ENCODE peak calls at places on chromosomes 1 and 21, in seven cellular contexts. T is left lung, C is SJSA1, U is spleen, F is prostate gland, O is right cardiac atrium, R is endodermal cell. N is an unnamed sample.

GRCh38 chr1:228941673-228942072 is 206.4 kb downstream of the RHOU start:
- DNase-seq in R (no peak), U (no peak), F (no peak), C (no peak), O (no peak), T (no peak), N (no peak)

GRCh38 chr21:37273911-37274690 is 7.0 kb upstream of the VPS26C start:
- DNase-seq in T (no peak), R (no peak), C (no peak), F (no peak), U (no peak), O (no peak), N (no peak)

GRCh38 chr1:44792736-44793502 is 4.9 kb upstream of the BEST4 start:
- DNase-seq in R (peak), U (peak), T (no peak), C (no peak), F (no peak), O (peak), N (no peak)

GRCh38 chr1:232981161-232981560 is 30.8 kb downstream of the NTPCR start:
- DNase-seq in T (no peak), F (no peak), U (no peak), C (no peak), O (no peak), R (no peak), N (no peak)

GRCh38 chr1:109386054-109386717 is 11.5 kb downstream of the SORT1 start:
- DNase-seq in F (no peak), T (no peak), C (no peak), R (no peak), O (no peak), U (no peak), N (no peak)

GRCh38 chr1:218304281-218305039 is 19.4 kb downstream of the RRP15 start:
- DNase-seq in T (no peak), F (no peak), R (peak), O (peak), C (peak), U (no peak), N (no peak)

GRCh38 chr1:152182431-152182830 is 23.4 kb upstream of the RPTN start:
- DNase-seq in C (no peak), U (no peak), R (peak), F (no peak), O (no peak), T (no peak), N (no peak)

GRCh38 chr1:222124602-222125001 is 382.7 kb upstream of the DUSP10 start:
- DNase-seq in U (no peak), R (peak), T (no peak), O (no peak), F (no peak), C (no peak), N (no peak)

GRCh38 chr1:162168935-162169545 is 99.5 kb downstream of the NOS1AP start:
- DNase-seq in R (no peak), F (no peak), U (no peak), T (no peak), O (no peak), C (no peak), N (no peak)

GRCh38 chr1:235280467-235280866 is 47.5 kb downstream of the ARID4B start:
- DNase-seq in R (no peak), C (no peak), O (peak), F (no peak), T (no peak), U (no peak), N (no peak)

GRCh38 chr1:69263982-69264381 is 303.7 kb upstream of the LRRC7 start:
- DNase-seq in O (peak), F (no peak), C (no peak), R (no peak), T (no peak), U (no peak), N (no peak)

GRCh38 chr1:197618065-197618464 is 157.2 kb downstream of the DENND1B start:
- DNase-seq in U (no peak), T (no peak), C (no peak), F (no peak), O (no peak), R (no peak), N (no peak)

GRCh38 chr1:66505671-66506392 is 28.1 kb upstream of the SGIP1 start:
- DNase-seq in R (peak), U (no peak), F (no peak), O (peak), C (no peak), T (no peak), N (no peak)

GRCh38 chr1:98210064-98210463 is 289.2 kb upstream of the DPYD start:
- DNase-seq in F (no peak), C (peak), R (no peak), T (no peak), O (no peak), U (no peak), N (no peak)

GRCh38 chr1:175129182-175129581 is 61.5 kb downstream of the TNN start:
- DNase-seq in O (no peak), C (peak), T (no peak), U (no peak), R (peak), F (no peak), N (no peak)

GRCh38 chr1:206899717-206900116 is 2.5 kb downstream of the IL24 start:
- DNase-seq in C (no peak), U (no peak), F (no peak), O (no peak), T (no peak), R (no peak), N (no peak)

GRCh38 chr1:199948587-199949280 is 78.8 kb upstream of the NR5A2 start:
- DNase-seq in U (no peak), F (no peak), C (no peak), T (no peak), O (no peak), R (no peak), N (no peak)

GRCh38 chr21:24045775-24046215 is 1561.5 kb downstream of the MRPL39 start:
- DNase-seq in F (peak), C (no peak), O (peak), R (peak), U (peak), T (peak), N (peak)

GRCh38 chr1:201191723-201192477 is 1.3 kb downstream of the IGFN1 start:
- DNase-seq in T (no peak), U (peak), C (peak), F (no peak), O (peak), R (no peak), N (no peak)

GRCh38 chr1:4395158-4395557 is 259.3 kb upstream of the AJAP1 start:
- DNase-seq in U (no peak), R (no peak), F (no peak), C (no peak), O (no peak), T (no peak), N (no peak)

GRCh38 chr1:240501115-240501514 is 110.8 kb downstream of the GREM2 start:
- DNase-seq in O (no peak), T (no peak), R (no peak), U (no peak), C (no peak), F (no peak), N (no peak)

GRCh38 chr1:67193700-67194099 is 27.4 kb downstream of the IL23R start:
- DNase-seq in F (no peak), C (no peak), U (no peak), T (no peak), R (no peak), O (no peak), N (no peak)

DNA sequence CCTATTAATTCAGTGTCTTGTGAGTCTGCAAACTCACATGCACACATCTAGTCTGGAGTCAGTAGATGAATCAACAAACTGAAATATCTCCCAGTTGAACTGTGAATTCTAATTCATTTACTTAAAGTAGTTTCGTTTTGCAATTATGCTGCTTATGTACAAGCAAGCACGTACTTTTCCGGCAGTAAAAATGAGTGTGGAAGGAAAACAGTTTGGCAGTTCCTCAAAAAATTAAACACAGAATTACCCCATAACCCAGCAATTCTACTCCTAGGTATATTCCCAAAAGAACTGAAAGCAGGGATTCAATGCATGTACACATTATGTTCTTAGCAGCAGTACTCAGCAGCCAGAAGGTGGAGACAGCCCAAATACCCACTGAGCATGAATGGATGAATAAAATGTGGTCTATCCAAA is 49.3 kb downstream of the GNB1 start:
- DNase-seq in C (no peak), R (no peak), F (no peak), T (no peak), U (no peak), O (no peak), N (no peak)
- H3K4me3 ChIP-seq in C (no peak), R (no peak), F (no peak), T (no peak), U (no peak), O (no peak), N (peak)

GRCh38 chr1:107963009-107963408 is 2.0 kb downstream of the VAV3 start:
- DNase-seq in T (no peak), O (no peak), R (peak), U (no peak), F (no peak), C (no peak), N (no peak)

GRCh38 chr1:107964397-107965111 is 426 bp downstream of the VAV3 start:
- DNase-seq in F (peak), C (no peak), R (peak), O (peak), T (peak), U (peak), N (no peak)

GRCh38 chr1:107965112-107965991 is at the start of gene VAV3:
- DNase-seq in O (peak), R (peak), U (peak), C (peak), T (peak), F (peak), N (peak)

GRCh38 chr1:107966550-107966949 is 1.6 kb upstream of the VAV3 start:
- DNase-seq in T (no peak), U (no peak), C (no peak), F (no peak), O (no peak), R (no peak), N (no peak)

GRCh38 chr1:107963601-107964396 is 1.2 kb downstream of the VAV3 start:
- DNase-seq in F (peak), C (peak), T (peak), U (peak), R (peak), O (peak), N (peak)
- H3K27ac ChIP-seq in F (peak), C (no peak), T (peak), U (peak), R (no peak), O (peak), N (peak)

GRCh38 chr1:16978589-16979474 is 1.6 kb downstream of the MFAP2 start:
- DNase-seq in F (no peak), R (no peak), O (peak), U (no peak), C (no peak), T (peak), N (no peak)
- H3K4me3 ChIP-seq in F (peak), R (peak), O (no peak), U (no peak), C (no peak), T (peak), N (no peak)

GRCh38 chr21:44766014-44766817 is 35.4 kb downstream of the UBE2G2 start:
- DNase-seq in R (no peak), C (no peak), F (no peak), T (no peak), U (no peak), O (no peak), N (no peak)

GRCh38 chr21:44763451-44764318 is 37.9 kb downstream of the UBE2G2 start:
- DNase-seq in U (peak), F (no peak), R (no peak), T (no peak), C (no peak), O (peak), N (no peak)

GRCh38 chr21:44766818-44767354 is 34.7 kb downstream of the UBE2G2 start:
- DNase-seq in U (no peak), R (no peak), O (no peak), T (no peak), C (no peak), F (no peak), N (no peak)

GRCh38 chr21:44764319-44765230 is 37.0 kb downstream of the UBE2G2 start:
- DNase-seq in T (no peak), C (no peak), R (no peak), F (no peak), U (peak), O (no peak), N (no peak)

DNA sequence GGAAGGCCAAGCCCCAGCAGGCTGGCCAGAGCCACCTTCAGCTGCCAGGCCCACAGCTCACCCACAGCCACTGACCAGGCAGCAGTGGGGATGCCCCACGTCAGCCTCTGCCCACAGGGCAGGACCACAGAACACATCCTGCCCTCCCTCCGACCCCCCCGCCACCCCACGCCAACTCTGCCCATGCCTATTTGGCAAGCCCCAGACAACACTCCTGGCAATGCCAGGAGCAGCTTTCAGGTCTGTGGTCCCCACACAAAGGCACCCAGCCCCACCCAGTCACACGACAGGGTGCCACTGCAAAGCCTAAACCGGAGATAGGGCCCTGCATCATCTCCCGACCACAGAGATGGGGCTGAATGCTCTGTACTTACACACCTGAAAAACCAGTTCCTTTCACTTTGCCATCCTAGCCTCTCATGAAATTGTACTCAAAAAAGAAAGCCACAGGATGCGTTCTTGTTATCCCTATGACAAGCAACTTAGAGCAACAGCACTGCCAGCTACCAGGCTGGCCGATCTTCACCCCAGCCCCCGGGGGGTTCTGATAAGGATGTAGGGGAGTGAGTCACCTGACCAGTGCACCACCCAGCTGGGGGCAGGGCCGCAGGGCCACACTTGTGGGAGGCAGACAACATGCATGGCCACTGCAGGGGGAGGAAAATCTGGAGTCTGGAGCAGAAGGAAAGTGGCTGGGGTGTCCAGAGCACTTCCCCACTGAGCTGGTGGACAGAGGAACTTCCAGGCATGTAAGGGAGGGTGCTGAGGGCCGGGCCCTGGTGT is 36.2 kb downstream of the UBE2G2 start:
- DNase-seq in F (no peak), T (no peak), R (no peak), U (peak), C (no peak), O (no peak), N (no peak)
- H3K27ac ChIP-seq in F (no peak), T (no peak), R (no peak), U (no peak), C (no peak), O (no peak), N (no peak)

GRCh38 chr1:33925586-33925985 is 61.7 kb downstream of the HMGB4 start:
- DNase-seq in U (no peak), O (no peak), T (no peak), C (no peak), R (no peak), F (no peak), N (no peak)

GRCh38 chr1:33928256-33928655 is 64.4 kb downstream of the HMGB4 start:
- DNase-seq in U (no peak), T (no peak), O (no peak), F (no peak), C (no peak), R (no peak), N (no peak)

GRCh38 chr1:33927721-33928120 is 63.8 kb downstream of the HMGB4 start:
- DNase-seq in U (no peak), O (no peak), R (no peak), F (no peak), C (no peak), T (no peak), N (no peak)

GRCh38 chr1:33930346-33931114 is 66.7 kb downstream of the HMGB4 start:
- DNase-seq in C (no peak), T (no peak), O (no peak), F (no peak), U (no peak), R (no peak), N (no peak)

GRCh38 chr1:33931115-33931475 is 67.2 kb downstream of the HMGB4 start:
- DNase-seq in U (no peak), T (no peak), O (no peak), C (no peak), F (no peak), R (no peak), N (no peak)
- H3K4me3 ChIP-seq in U (no peak), T (no peak), O (no peak), C (no peak), F (no peak), R (no peak), N (no peak)

GRCh38 chr1:226628624-226629155 is 80.1 kb downstream of the STUM start:
- DNase-seq in T (peak), U (peak), R (peak), C (no peak), F (no peak), O (peak), N (no peak)

GRCh38 chr1:226630592-226630991 is 82.0 kb downstream of the STUM start:
- DNase-seq in C (no peak), O (no peak), R (no peak), T (no peak), U (no peak), F (no peak), N (no peak)

GRCh38 chr1:226629210-226629895 is 80.8 kb downstream of the STUM start:
- DNase-seq in O (peak), C (no peak), F (no peak), R (peak), T (peak), U (peak), N (no peak)

GRCh38 chr1:226631229-226632000 is 82.9 kb downstream of the STUM start:
- DNase-seq in T (no peak), F (no peak), R (peak), C (no peak), O (peak), U (peak), N (no peak)

GRCh38 chr1:226629896-226630550 is 81.5 kb downstream of the STUM start:
- DNase-seq in R (peak), U (peak), T (peak), C (no peak), F (no peak), O (peak), N (no peak)
- H3K27ac ChIP-seq in R (no peak), U (no peak), T (no peak), C (no peak), F (no peak), O (no peak), N (no peak)

GRCh38 chr21:42001781-42002180 is 8.4 kb downstream of the ZBTB21 start:
- DNase-seq in O (no peak), R (no peak), F (no peak), U (no peak), T (no peak), C (no peak), N (no peak)
- H3K4me3 ChIP-seq in O (no peak), R (no peak), F (no peak), U (no peak), T (no peak), C (no peak), N (no peak)

N was measured in dorsolateral prefrontal cortex.